ENCODE peak calls at places on chromosome 6, in four cellular contexts. Y is PC-9, G is neural progenitor cell, I is choroid plexus epithelial cell. F is an unnamed sample.

GRCh38 chr6:105606871-105607421 is 204.1 kb upstream of the PREP start:
- DNase-seq in Y (no peak), G (no peak), I (no peak), F (no peak)

GRCh38 chr6:1890071-1890470 is 280.4 kb downstream of the FOXC1 start:
- DNase-seq in Y (no peak), G (no peak), I (peak; percentile 31), F (peak; percentile 50)

GRCh38 chr6:29547573-29547972 is 12.0 kb downstream of the UBD start:
- DNase-seq in Y (no peak), G (no peak), I (no peak), F (no peak)

GRCh38 chr6:19812512-19813119 is 24.6 kb upstream of the ID4 start:
- DNase-seq in Y (no peak), G (peak; percentile 47), I (peak; percentile 80), F (peak; percentile 36)

GRCh38 chr6:71300561-71301168 is 12.1 kb downstream of the OGFRL1 start:
- DNase-seq in Y (no peak), G (no peak), I (no peak), F (no peak)

GRCh38 chr6:140623498-140623897 is 1249.0 kb upstream of the CITED2 start:
- DNase-seq in Y (no peak), G (no peak), I (peak; percentile 73), F (peak; percentile 57)

GRCh38 chr6:111888928-111889696 is 15.9 kb upstream of the FYN start:
- DNase-seq in Y (no peak), G (peak; percentile 92), I (peak; percentile 46), F (no peak)

GRCh38 chr6:117440558-117441525 is 15.1 kb upstream of the ROS1 start:
- DNase-seq in Y (no peak), G (no peak), I (peak; percentile 84), F (peak; percentile 93)

GRCh38 chr6:109060585-109060984 is 34.1 kb downstream of the SESN1 start:
- DNase-seq in Y (no peak), G (no peak), I (no peak), F (no peak)

GRCh38 chr6:32635526-32636123 is 1.6 kb upstream of the HLA-DQA1 start:
- DNase-seq in Y (no peak), G (no peak), I (no peak), F (no peak)

GRCh38 chr6:92538296-92538695 is 881.1 kb downstream of the EPHA7 start:
- DNase-seq in Y (no peak), G (no peak), I (peak; percentile 1), F (peak; percentile 18)

GRCh38 chr6:161360505-161360904 is 86.6 kb upstream of the AGPAT4 start:
- DNase-seq in Y (no peak), G (no peak), I (no peak), F (no peak)

GRCh38 chr6:47168176-47168575 is 126.0 kb upstream of the ADGRF1 start:
- DNase-seq in Y (peak; percentile 87), G (no peak), I (peak; percentile 96), F (peak; percentile 99)

GRCh38 chr6:38264605-38265004 is 375.1 kb downstream of the BTBD9 start:
- DNase-seq in Y (no peak), G (peak; percentile 60), I (peak; percentile 95), F (no peak)

GRCh38 chr6:1485678-1486077 is 96.3 kb downstream of the FOXF2 start:
- DNase-seq in Y (peak; percentile 21), G (no peak), I (peak; percentile 90), F (peak; percentile 90)

GRCh38 chr6:52312461-52312860 is 27.9 kb upstream of the MCM3 start:
- DNase-seq in Y (no peak), G (no peak), I (no peak), F (no peak)

GRCh38 chr6:148980234-148980633 is 233.4 kb downstream of the UST start:
- DNase-seq in Y (no peak), G (no peak), I (peak; percentile 16), F (no peak)

GRCh38 chr6:71855406-71855805 is 30.9 kb upstream of the RIMS1 start:
- DNase-seq in Y (no peak), G (no peak), I (no peak), F (no peak)

GRCh38 chr6:130070306-130070705 is 51.9 kb downstream of the L3MBTL3 start:
- DNase-seq in Y (no peak), G (no peak), I (no peak), F (no peak)

GRCh38 chr6:135195522-135195921 is 14.4 kb downstream of the MYB start:
- DNase-seq in Y (no peak), G (no peak), I (no peak), F (no peak)
- TF ChIP-seq CTCF in Y (no peak), G (no peak), I (no peak), F (no peak)

DNA sequence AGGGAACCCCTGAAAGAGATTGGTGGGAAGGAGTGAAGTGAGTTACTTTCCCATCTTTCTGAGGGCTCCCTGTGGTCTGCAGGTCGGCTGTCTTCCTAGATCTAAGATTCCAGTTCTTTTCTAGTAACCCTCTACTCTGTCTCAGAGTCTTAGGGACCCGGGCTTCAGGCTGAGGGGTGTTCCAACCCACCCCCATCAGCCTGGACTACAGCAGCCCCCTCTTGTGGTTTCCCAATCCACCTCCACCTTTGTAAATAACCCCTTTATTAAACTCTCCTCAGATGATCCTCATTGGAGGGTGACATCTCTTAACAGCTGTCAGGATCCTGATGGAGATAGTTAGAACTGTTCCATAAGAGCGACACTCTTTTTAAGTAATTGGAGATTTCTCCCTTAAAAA is 300.4 kb downstream of the LRFN2 start:
- DNase-seq in Y (no peak), G (no peak), I (no peak), F (no peak)
- TF ChIP-seq CTCF in Y (no peak), G (peak; percentile 35), I (no peak), F (no peak)

DNA sequence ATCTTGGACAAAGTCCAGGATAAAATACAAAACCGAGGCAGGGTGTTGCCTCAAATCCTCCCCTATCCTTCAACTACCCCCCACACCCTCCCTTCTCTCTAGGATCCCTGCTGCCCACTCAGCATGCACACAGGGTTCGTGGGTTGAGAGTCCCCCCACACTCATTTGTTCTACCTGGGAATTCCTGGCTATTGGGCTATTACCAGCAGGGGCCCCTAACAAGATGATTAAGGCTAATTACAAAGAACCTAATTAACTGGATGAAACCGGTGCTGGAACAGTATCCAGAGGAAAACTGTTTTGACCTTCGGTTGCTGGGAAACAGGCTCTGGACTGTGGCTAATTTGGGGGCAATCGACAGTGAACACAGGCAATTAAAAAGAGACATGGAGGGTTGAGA is 32.8 kb upstream of the MRPS10 start:
- DNase-seq in Y (no peak), G (peak; percentile 79), I (no peak), F (no peak)
- TF ChIP-seq CTCF in Y (no peak), G (no peak), I (no peak), F (no peak)

GRCh38 chr6:150910561-150910960 is 45.1 kb downstream of the MTHFD1L start:
- DNase-seq in Y (no peak), G (no peak), I (no peak), F (no peak)

GRCh38 chr6:150900049-150900448 is 34.5 kb downstream of the MTHFD1L start:
- DNase-seq in Y (no peak), G (no peak), I (no peak), F (no peak)

GRCh38 chr6:150902142-150902800 is 36.8 kb downstream of the MTHFD1L start:
- DNase-seq in Y (no peak), G (no peak), I (peak; percentile 53), F (no peak)

GRCh38 chr6:150907385-150907784 is 41.9 kb downstream of the MTHFD1L start:
- DNase-seq in Y (no peak), G (no peak), I (no peak), F (no peak)

GRCh38 chr6:150905769-150906168 is 40.3 kb downstream of the MTHFD1L start:
- DNase-seq in Y (no peak), G (peak; percentile 15), I (no peak), F (no peak)
- TF ChIP-seq CTCF in Y (peak; percentile 61), G (peak; percentile 55), I (peak; percentile 36), F (peak; percentile 17)

GRCh38 chr6:146388736-146389364 is 154.8 kb upstream of the RAB32 start:
- DNase-seq in Y (no peak), G (peak; percentile 85), I (no peak), F (no peak)

GRCh38 chr6:146389740-146390139 is 153.9 kb upstream of the RAB32 start:
- DNase-seq in Y (no peak), G (no peak), I (no peak), F (no peak)
- TF ChIP-seq CTCF in Y (no peak), G (no peak), I (no peak), F (no peak)

F was measured in MCF 10A.